ENCODE peak calls at places on chromosomes 5 and 9, in four cellular contexts. E is K562, X is HepG2, L is GM12878. Z is an unnamed sample.

GRCh38 chr9:7844283-7844682 is 44.7 kb upstream of the DMAC1 start:
- ATAC-seq in E (no peak), X (peak), L (peak), Z (no peak)

GRCh38 chr9:20228096-20228495 is 394.2 kb downstream of the MLLT3 start:
- ATAC-seq in E (no peak), X (no peak), L (no peak), Z (no peak)

GRCh38 chr5:63050916-63051315 is 472.3 kb downstream of the LRRC70 start:
- ATAC-seq in E (no peak), X (no peak), L (no peak), Z (no peak)

GRCh38 chr9:129686736-129687135 is 21.3 kb downstream of the PRRX2 start:
- ATAC-seq in E (no peak), X (no peak), L (no peak), Z (no peak)

GRCh38 chr5:95317687-95318086 is 32.8 kb upstream of the MCTP1 start:
- ATAC-seq in E (no peak), X (no peak), L (no peak), Z (no peak)

GRCh38 chr5:141692919-141693848 is 11.2 kb upstream of the ARAP3 start:
- ATAC-seq in E (peak), X (no peak), L (peak), Z (no peak)

GRCh38 chr5:126490167-126490937 is 67.1 kb downstream of the GRAMD2B start:
- ATAC-seq in E (peak), X (peak), L (no peak), Z (peak)

GRCh38 chr5:124842725-124843595 is 96.5 kb upstream of the ZNF608 start:
- ATAC-seq in E (peak), X (no peak), L (no peak), Z (peak)

GRCh38 chr5:72517961-72518690 is 10.9 kb upstream of the ZNF366 start:
- ATAC-seq in E (no peak), X (peak), L (no peak), Z (peak)

GRCh38 chr9:121782514-121783110 is 131.2 kb downstream of the DAB2IP start:
- ATAC-seq in E (no peak), X (no peak), L (no peak), Z (no peak)

GRCh38 chr9:137247135-137247915 is 3.8 kb upstream of the STPG3 start:
- ATAC-seq in E (no peak), X (peak), L (no peak), Z (no peak)

DNA sequence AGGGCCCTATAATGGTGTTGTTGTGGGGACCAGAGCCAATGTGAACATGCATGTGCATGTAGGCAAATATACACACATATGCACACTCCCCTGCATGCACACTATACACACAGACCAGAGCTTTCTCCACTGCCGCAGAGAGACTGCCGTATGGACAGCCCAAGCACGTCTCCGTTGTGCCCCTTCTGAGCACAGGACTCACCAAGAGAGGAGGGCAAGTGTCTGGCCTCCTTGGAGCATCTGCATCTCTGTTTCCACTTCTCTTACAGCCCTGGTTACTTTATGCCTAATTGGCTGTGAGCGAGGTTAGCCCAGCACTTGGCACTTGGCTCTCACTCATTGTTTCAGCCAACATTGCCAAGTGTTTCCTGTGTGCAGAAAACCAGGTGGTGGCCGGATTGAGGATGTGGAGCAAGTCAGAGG is 30.4 kb downstream of the CSF2 start:
- ATAC-seq in E (no peak), X (no peak), L (peak), Z (no peak)
- H3K27ac ChIP-seq in E (peak), X (no peak), L (peak), Z (no peak)

DNA sequence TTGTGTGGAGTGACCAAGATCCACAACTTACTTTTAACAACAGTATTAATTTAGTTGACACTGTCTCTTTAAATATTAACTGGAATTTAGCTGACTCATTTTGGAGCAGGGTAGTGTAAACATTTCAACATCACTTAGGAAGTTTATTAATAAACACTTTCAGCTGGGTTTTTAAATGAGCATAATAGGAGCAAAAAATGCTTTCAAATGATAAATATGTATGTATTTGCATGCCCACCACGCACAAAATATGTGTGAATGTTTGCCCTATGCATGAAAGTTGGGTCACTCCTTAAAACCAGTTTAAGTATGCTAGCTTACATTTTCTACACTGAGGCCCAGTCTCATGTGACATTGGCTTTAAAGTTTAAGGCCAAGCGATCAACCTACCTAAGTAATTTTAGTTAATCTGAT is 2.9 kb downstream of the ZFAND5 start:
- ATAC-seq in E (no peak), X (no peak), L (no peak), Z (no peak)
- TF ChIP-seq POLR2AphosphoS5 in E (no peak), X (no peak), L (peak), Z (peak)

GRCh38 chr9:92728831-92729734 is 35.5 kb downstream of the BICD2 start:
- ATAC-seq in E (peak), X (peak), L (peak), Z (no peak)

GRCh38 chr9:92726971-92727715 is 37.5 kb downstream of the BICD2 start:
- ATAC-seq in E (no peak), X (no peak), L (no peak), Z (no peak)

GRCh38 chr9:92730897-92731296 is 33.7 kb downstream of the BICD2 start:
- ATAC-seq in E (no peak), X (no peak), L (no peak), Z (no peak)

GRCh38 chr9:92727716-92728700 is 36.6 kb downstream of the BICD2 start:
- ATAC-seq in E (no peak), X (no peak), L (no peak), Z (no peak)

GRCh38 chr9:92729735-92730155 is 34.9 kb downstream of the BICD2 start:
- ATAC-seq in E (no peak), X (no peak), L (no peak), Z (no peak)
- TF ChIP-seq CTCF in E (no peak), X (no peak), L (no peak), Z (no peak)

GRCh38 chr5:56947052-56947451 is 4.9 kb downstream of the MIER3 start:
- ATAC-seq in E (no peak), X (no peak), L (no peak), Z (no peak)

GRCh38 chr5:56951946-56952691 is at the start of gene MIER3:
- ATAC-seq in E (peak), X (peak), L (peak), Z (peak)

GRCh38 chr5:56951131-56951945 is 585 bp downstream of the MIER3 start:
- ATAC-seq in E (peak), X (peak), L (peak), Z (peak)

GRCh38 chr5:56950626-56951130 is 1.2 kb downstream of the MIER3 start:
- ATAC-seq in E (peak), X (peak), L (peak), Z (peak)
- H3K27ac ChIP-seq in E (no peak), X (peak), L (peak), Z (peak)

DNA sequence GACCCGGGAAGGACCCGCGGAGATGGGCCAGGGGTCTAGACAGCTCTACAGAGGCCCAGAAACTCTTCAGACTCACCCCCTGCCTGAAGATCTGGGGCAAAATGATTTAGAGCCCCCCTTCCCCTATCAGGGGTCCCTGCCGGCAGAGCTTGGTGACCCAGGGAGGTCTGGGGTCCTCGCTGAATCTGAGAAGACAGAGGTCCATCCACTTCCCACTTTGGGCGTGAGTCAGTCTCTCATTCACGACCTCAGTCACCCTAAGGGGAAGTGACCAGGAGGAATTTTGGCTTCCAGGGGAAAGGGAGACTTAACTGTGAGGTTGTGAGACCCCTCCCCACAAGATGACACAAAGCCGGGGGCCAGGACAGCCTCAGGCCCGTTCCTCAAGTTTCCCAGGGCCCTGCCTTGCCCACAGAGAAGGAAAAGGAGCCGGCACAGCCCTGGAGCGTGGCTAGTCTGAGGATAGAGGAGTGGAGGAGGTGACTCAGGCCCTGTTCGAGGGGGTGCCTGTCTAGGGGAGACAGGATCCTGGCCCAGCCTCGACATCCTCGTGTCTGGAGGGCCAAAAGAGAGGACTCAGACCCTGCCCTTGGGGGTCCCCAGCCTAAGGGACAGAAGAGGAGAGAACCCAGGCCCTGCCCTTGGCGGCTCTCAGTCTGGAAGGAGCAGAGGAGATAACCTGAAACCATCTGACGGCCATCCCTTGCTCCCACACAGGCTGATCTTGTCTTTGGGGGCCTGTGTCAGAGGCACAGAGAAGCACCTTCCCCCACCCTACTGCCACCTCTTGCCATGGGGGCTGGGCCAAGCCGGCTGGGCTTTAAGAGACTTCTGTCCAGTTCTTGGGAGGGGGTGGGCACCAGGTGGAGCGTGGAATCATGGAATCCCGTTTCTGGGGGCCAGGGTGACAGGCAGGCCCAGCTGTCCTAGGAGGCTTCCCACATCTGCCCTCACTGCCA is 885 bp downstream of the PDLIM4 start:
- ATAC-seq in E (peak), X (peak), L (no peak), Z (peak)
- TF ChIP-seq POLR2AphosphoS5 in E (no peak), X (no peak), L (no peak), Z (no peak)

GRCh38 chr5:21823076-21823574 is 1030.0 kb downstream of the CDH12 start:
- ATAC-seq in E (no peak), X (no peak), L (peak), Z (no peak)

GRCh38 chr5:21823588-21823987 is 1029.6 kb downstream of the CDH12 start:
- ATAC-seq in E (no peak), X (no peak), L (peak), Z (no peak)

GRCh38 chr5:21820527-21820926 is 1032.6 kb downstream of the CDH12 start:
- ATAC-seq in E (no peak), X (no peak), L (no peak), Z (no peak)

GRCh38 chr5:21817668-21818419 is 1035.3 kb downstream of the CDH12 start:
- ATAC-seq in E (no peak), X (no peak), L (peak), Z (no peak)
- TF ChIP-seq CTCF in E (peak), X (no peak), L (no peak), Z (no peak)

GRCh38 chr5:10338996-10339903 is 14.2 kb upstream of the MARCHF6 start:
- ATAC-seq in E (no peak), X (peak), L (no peak), Z (no peak)
- H3K27ac ChIP-seq in E (no peak), X (no peak), L (no peak), Z (no peak)

DNA sequence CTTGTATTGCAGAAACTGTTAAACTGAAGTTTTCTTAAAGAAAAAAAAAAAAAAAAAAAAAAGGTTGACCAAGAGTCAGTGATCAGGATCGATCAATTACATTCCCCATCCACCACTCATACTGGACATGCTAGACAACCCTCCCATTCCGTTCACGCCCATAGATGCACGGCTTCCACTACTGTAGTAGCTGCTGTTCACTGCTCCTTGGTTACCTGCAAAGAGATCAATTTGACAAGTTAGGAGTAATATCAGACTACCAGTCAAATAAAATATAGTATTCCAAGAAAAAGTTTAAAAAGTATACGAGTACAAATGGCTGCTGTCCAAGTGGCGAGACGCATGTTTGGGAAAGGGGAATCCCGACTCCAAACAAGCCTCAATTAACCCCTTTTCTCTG is 8.7 kb downstream of the HNRNPH1 start:
- ATAC-seq in E (no peak), X (no peak), L (no peak), Z (no peak)
- TF ChIP-seq POLR2AphosphoS5 in E (no peak), X (no peak), L (peak), Z (no peak)

DNA sequence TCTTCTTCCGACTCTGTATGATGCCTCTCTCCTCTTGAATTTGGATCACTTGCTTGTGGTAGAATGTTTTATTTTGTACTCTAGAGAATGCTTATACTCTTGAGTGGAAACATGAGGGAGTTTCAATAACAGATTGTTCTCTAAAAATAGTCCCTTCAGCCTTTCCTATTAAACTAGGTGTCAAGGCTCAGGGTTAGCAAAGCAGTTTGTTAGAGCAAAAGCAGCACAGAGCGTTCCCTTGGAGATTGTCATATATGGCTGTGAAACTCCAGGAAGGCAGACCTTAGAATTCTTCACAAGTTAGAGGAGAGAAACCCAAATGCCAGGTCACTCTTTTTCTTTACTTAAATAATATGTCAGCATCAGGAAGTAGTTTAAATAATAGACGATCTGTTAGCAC is 33.0 kb downstream of the MAMDC2 start:
- ATAC-seq in E (no peak), X (no peak), L (no peak), Z (peak)
- TF ChIP-seq CTCF in E (no peak), X (no peak), L (no peak), Z (no peak)

Z was measured in gastroesophageal sphincter.